ENCODE peak calls at places on chromosomes 6 and 20, in five cellular contexts. X is tibial nerve, W is upper lobe of left lung, R is SK-N-SH, A is ovary. B is an unnamed sample.

GRCh38 chr20:46357030-46357514 is 48.8 kb upstream of the CDH22 start:
- DNase-seq in X (no peak), W (peak), R (peak), A (peak), B (no peak)

GRCh38 chr20:63188159-63188442 is 27.8 kb downstream of the YTHDF1 start:
- DNase-seq in R (no peak), X (no peak), A (no peak), W (peak), B (no peak)

GRCh38 chr6:138404666-138405337 is 779 bp downstream of the HEBP2 start:
- DNase-seq in R (no peak), W (peak), X (peak), A (peak), B (peak)

GRCh38 chr6:48835421-48835958 is 627.6 kb downstream of the MMUT start:
- DNase-seq in W (no peak), X (no peak), A (no peak), R (no peak), B (no peak)

GRCh38 chr6:158909938-158910337 is 90.1 kb downstream of the RSPH3 start:
- DNase-seq in A (no peak), R (no peak), X (no peak), W (no peak), B (no peak)

GRCh38 chr6:47265971-47266370 is 43.7 kb downstream of the TNFRSF21 start:
- DNase-seq in X (no peak), W (no peak), A (no peak), R (no peak), B (no peak)

GRCh38 chr20:46915580-46916243 is 21.1 kb downstream of the EYA2 start:
- DNase-seq in W (no peak), R (no peak), A (no peak), X (no peak), B (no peak)

GRCh38 chr20:21808863-21809664 is 103.6 kb downstream of the PAX1 start:
- DNase-seq in W (peak), X (peak), R (peak), A (no peak), B (no peak)

GRCh38 chr6:40852667-40853383 is 186.2 kb downstream of the UNC5CL start:
- DNase-seq in W (no peak), X (no peak), A (no peak), R (no peak), B (no peak)

GRCh38 chr6:166855416-166855815 is 100.9 kb downstream of the RNASET2 start:
- DNase-seq in W (no peak), X (no peak), A (no peak), R (no peak), B (no peak)

GRCh38 chr6:33676416-33677152 is 34.9 kb downstream of the UQCC2 start:
- DNase-seq in R (no peak), A (no peak), W (peak), X (no peak), B (no peak)

GRCh38 chr6:68730291-68731054 is 95.4 kb downstream of the ADGRB3 start:
- DNase-seq in X (no peak), A (no peak), R (no peak), W (no peak), B (no peak)

GRCh38 chr20:45924391-45925261 is 9.9 kb upstream of the PCIF1 start:
- DNase-seq in R (no peak), W (no peak), A (peak), X (peak), B (peak)

GRCh38 chr6:44332585-44332984 is 9.9 kb upstream of the SPATS1 start:
- DNase-seq in A (no peak), R (no peak), X (no peak), W (no peak), B (no peak)

GRCh38 chr20:63642518-63643247 is 10.5 kb downstream of the STMN3 start:
- DNase-seq in A (peak), R (no peak), W (peak), X (no peak), B (no peak)

GRCh38 chr6:106899697-106900096 is 74.8 kb downstream of the CD24 start:
- DNase-seq in A (no peak), W (no peak), X (no peak), R (no peak), B (no peak)

GRCh38 chr6:63598251-63599036 is 26.2 kb downstream of the LOC128125822 start:
- DNase-seq in A (peak), R (peak), X (peak), W (no peak), B (peak)

GRCh38 chr6:10759312-10759839 is 11.8 kb downstream of the TMEM14B start:
- DNase-seq in A (no peak), R (peak), X (no peak), W (no peak), B (no peak)
- TF ChIP-seq EP300 in A (no peak), R (no peak), X (no peak), W (no peak), B (no peak)

GRCh38 chr20:37492096-37492625 is 28.9 kb upstream of the NNAT start:
- DNase-seq in W (no peak), X (no peak), A (no peak), R (no peak), B (peak)
- H3K4me3 ChIP-seq in W (no peak), X (no peak), A (no peak), R (no peak), B (no peak)

GRCh38 chr6:16380220-16380809 is 141.9 kb downstream of the GMPR start:
- DNase-seq in X (no peak), W (no peak), A (no peak), R (peak), B (no peak)
- TF ChIP-seq EP300 in X (no peak), W (no peak), A (no peak), R (no peak), B (no peak)

GRCh38 chr6:165616116-165616515 is 46.9 kb downstream of the PDE10A start:
- DNase-seq in A (no peak), R (no peak), X (peak), W (no peak), B (no peak)
- H3K4me3 ChIP-seq in A (peak), R (no peak), X (peak), W (no peak), B (peak)

DNA sequence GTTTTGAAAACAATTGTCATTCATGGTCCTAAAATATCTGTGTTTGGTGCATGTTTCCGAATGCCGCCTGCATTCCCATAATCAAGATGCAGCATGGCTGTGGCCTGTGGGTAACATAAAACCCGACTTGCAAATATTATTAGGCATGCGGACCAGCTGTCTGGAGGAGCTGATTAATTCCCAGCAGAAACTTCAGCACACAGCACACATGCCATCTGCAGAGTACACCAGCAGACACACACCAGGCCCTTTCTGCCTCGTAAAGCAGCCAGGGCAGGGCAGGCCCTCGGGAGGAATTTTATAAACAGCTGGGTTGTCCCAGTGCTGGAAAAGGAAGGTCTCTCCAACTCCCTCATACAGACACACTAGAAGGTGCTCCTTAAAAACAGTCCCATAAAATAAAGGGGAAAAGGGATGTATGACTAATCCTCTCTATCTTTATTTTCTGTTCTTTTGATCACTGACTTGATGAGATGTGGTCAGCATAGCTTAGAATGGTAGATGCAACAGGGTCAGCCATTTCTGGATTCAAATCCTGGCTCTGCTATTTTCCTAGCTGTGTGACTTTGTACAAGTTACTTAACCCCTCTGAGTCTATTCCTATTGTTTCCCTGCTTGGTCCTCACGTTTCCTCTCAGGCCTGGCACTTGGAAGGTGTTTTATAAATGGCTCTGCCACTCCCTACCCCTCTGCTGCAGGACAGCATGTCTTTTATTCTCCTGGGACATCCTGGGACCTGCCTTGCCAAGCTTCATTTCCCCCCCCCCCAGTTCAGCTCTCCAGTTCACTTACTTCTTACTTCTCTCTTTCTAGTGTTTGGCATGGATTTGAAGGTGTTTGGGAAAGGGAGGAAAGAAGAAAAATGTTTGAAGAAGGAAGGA is 85.9 kb upstream of the TRAF3IP2 start:
- DNase-seq in R (peak), W (no peak), X (no peak), A (no peak), B (no peak)
- TF ChIP-seq EP300 in R (no peak), W (no peak), X (no peak), A (no peak), B (no peak)

GRCh38 chr20:6533321-6533720 is 234.2 kb upstream of the BMP2 start:
- DNase-seq in X (no peak), R (no peak), W (no peak), A (no peak), B (no peak)

GRCh38 chr20:6530916-6531315 is 236.6 kb upstream of the BMP2 start:
- DNase-seq in R (no peak), W (no peak), X (no peak), A (no peak), B (no peak)

GRCh38 chr20:6530254-6530653 is 237.2 kb upstream of the BMP2 start:
- DNase-seq in X (no peak), W (no peak), R (no peak), A (no peak), B (no peak)

GRCh38 chr20:6533828-6534388 is 233.6 kb upstream of the BMP2 start:
- DNase-seq in A (no peak), X (no peak), R (no peak), W (no peak), B (no peak)
- H3K4me3 ChIP-seq in A (no peak), X (peak), R (no peak), W (no peak), B (peak)

DNA sequence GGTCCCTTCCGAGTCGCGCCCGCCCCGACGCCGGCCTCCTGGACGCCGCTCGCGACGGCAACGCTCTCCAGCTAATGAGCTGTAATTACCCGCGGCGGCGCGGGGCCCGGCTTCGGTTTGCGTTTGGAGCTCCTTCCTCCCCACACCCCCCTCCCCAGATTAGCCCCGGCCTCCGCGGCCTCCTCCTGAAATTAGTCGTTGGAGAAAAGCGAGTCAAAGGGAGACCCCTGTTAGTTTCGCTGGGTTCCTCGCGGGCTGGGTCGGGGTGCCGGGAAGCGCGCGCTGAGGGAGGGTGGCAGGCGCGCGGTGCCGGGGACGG is 4.7 kb downstream of the FOXC1 start:
- DNase-seq in A (no peak), R (no peak), X (no peak), W (peak), B (no peak)
- TF ChIP-seq EP300 in A (no peak), R (no peak), X (no peak), W (no peak), B (no peak)

DNA sequence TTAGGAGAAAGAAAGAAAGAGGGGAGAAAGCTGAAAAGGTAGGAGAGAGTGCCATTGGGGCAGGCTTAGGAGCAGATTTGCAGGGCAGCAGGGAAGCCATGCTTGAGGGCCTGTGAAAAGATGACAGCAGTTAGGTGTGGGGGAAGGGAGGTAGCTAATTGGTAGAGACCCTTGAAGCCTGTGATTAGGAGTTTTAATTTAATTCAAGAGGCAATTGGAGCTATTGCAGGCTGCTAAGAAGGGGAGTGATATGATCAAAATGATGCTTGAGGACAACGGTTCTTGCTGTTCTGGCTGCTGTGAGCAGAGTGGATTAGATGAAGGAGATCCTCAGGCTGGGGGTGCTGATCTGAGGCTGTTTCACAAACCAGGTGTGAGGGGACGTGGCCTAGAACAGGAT is 24.5 kb upstream of the SEC63 start:
- DNase-seq in X (no peak), W (no peak), R (no peak), A (no peak), B (no peak)
- H3K4me3 ChIP-seq in X (no peak), W (no peak), R (no peak), A (no peak), B (no peak)

GRCh38 chr6:79230149-79230548 is 4.3 kb downstream of the HMGN3 start:
- DNase-seq in X (no peak), R (no peak), A (no peak), W (no peak), B (no peak)
- TF ChIP-seq EP300 in X (no peak), R (no peak), A (no peak), W (no peak), B (no peak)

DNA sequence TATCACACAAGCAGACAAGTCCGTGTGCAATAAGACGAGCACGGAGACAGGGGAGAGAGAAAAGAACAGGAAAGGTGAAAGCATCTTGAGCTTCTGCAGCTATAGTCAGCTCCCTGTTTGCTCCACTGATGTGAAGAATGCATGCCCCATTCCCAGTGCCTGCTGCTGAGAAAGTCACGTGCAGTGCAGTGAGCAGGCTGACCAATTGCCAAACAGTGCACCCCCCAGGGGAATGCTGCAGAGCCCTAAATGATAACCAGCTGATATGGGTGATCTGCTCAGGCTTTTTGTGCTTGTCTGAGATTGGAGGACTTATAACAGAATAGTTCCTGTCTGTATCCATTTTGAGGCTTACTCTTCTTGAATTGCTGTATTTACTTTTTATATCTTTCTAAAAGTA is 121.5 kb downstream of the PACRG start:
- DNase-seq in A (no peak), R (peak), X (no peak), W (no peak), B (no peak)
- H3K4me3 ChIP-seq in A (no peak), R (no peak), X (no peak), W (no peak), B (no peak)

B was measured in suprapubic skin.